ENCODE peak calls at places on chromosomes 5 and 9, in five cellular contexts. One of them, this sample, is unnamed. For H3K27me3, the result is how much of the 10 kb centered on the place peaks cover.

GRCh38 chr9:89549031-89549644 is 51.2 kb upstream of the SEMA4D start:
- DNase-seq in psoas muscle: peak
- DNase-seq in ovary: peak
- DNase-seq in fibroblast of lung: peak
- DNase-seq in adipocyte: peak
- DNase-seq in this sample: no peak

GRCh38 chr9:76338418-76338817 is 55.8 kb downstream of the RFK start:
- DNase-seq in fibroblast of lung: no peak
- DNase-seq in adipocyte: no peak
- DNase-seq in ovary: no peak
- DNase-seq in psoas muscle: no peak
- DNase-seq in this sample: no peak

GRCh38 chr5:170861855-170862766 is at the start of gene RANBP17:
- DNase-seq in fibroblast of lung: peak
- DNase-seq in adipocyte: peak
- DNase-seq in ovary: peak
- DNase-seq in psoas muscle: peak
- DNase-seq in this sample: no peak

GRCh38 chr9:10000669-10001068 is 612.1 kb downstream of the PTPRD start:
- DNase-seq in adipocyte: no peak
- DNase-seq in psoas muscle: no peak
- DNase-seq in fibroblast of lung: no peak
- DNase-seq in ovary: no peak
- DNase-seq in this sample: no peak

GRCh38 chr5:81450940-81451339 is 57.0 kb upstream of the ACOT12 start:
- DNase-seq in ovary: no peak
- DNase-seq in psoas muscle: no peak
- DNase-seq in fibroblast of lung: peak
- DNase-seq in adipocyte: no peak
- DNase-seq in this sample: no peak

GRCh38 chr5:72441861-72442540 is 65.2 kb downstream of the ZNF366 start:
- DNase-seq in fibroblast of lung: peak
- DNase-seq in psoas muscle: no peak
- DNase-seq in adipocyte: peak
- DNase-seq in ovary: no peak
- DNase-seq in this sample: peak

GRCh38 chr9:86613943-86614342 is 259.7 kb upstream of the TUT7 start:
- DNase-seq in ovary: no peak
- DNase-seq in psoas muscle: no peak
- DNase-seq in adipocyte: no peak
- DNase-seq in fibroblast of lung: no peak
- DNase-seq in this sample: no peak

GRCh38 chr5:151897896-151898295 is 26.8 kb downstream of the GLRA1 start:
- DNase-seq in ovary: no peak
- DNase-seq in psoas muscle: no peak
- DNase-seq in fibroblast of lung: no peak
- DNase-seq in adipocyte: no peak
- DNase-seq in this sample: no peak

GRCh38 chr9:20315672-20316071 is 306.6 kb downstream of the MLLT3 start:
- DNase-seq in adipocyte: peak
- DNase-seq in fibroblast of lung: peak
- DNase-seq in ovary: no peak
- DNase-seq in psoas muscle: no peak
- DNase-seq in this sample: no peak

GRCh38 chr5:73297430-73297829 is 124.4 kb downstream of the TMEM174 start:
- DNase-seq in ovary: no peak
- DNase-seq in adipocyte: no peak
- DNase-seq in psoas muscle: no peak
- DNase-seq in fibroblast of lung: no peak
- DNase-seq in this sample: no peak

GRCh38 chr5:135185461-135186075 is 151.5 kb upstream of the PITX1 start:
- DNase-seq in psoas muscle: no peak
- DNase-seq in adipocyte: peak
- DNase-seq in ovary: no peak
- DNase-seq in fibroblast of lung: peak
- DNase-seq in this sample: no peak

GRCh38 chr9:114097613-114098020 is 1.5 kb downstream of the KIF12 start:
- DNase-seq in psoas muscle: no peak
- DNase-seq in adipocyte: no peak
- DNase-seq in ovary: peak
- DNase-seq in fibroblast of lung: peak
- DNase-seq in this sample: no peak

GRCh38 chr5:91266184-91266705 is 116.9 kb downstream of the ARRDC3 start:
- DNase-seq in ovary: no peak
- DNase-seq in adipocyte: peak
- DNase-seq in fibroblast of lung: peak
- DNase-seq in psoas muscle: no peak
- DNase-seq in this sample: no peak

GRCh38 chr9:131140550-131140949 is 15.2 kb downstream of the NUP214 start:
- DNase-seq in ovary: no peak
- DNase-seq in adipocyte: no peak
- DNase-seq in fibroblast of lung: no peak
- DNase-seq in psoas muscle: no peak
- DNase-seq in this sample: no peak

GRCh38 chr5:78534148-78535009 is 114.2 kb downstream of the LHFPL2 start:
- DNase-seq in ovary: no peak
- DNase-seq in adipocyte: peak
- DNase-seq in fibroblast of lung: peak
- DNase-seq in psoas muscle: peak
- DNase-seq in this sample: no peak

GRCh38 chr5:37248387-37248969 is 698 bp downstream of the CPLANE1 start:
- DNase-seq in adipocyte: peak
- DNase-seq in fibroblast of lung: peak
- DNase-seq in psoas muscle: no peak
- DNase-seq in ovary: no peak
- DNase-seq in this sample: no peak

GRCh38 chr5:165863267-165863666 is 2357.8 kb downstream of the MAT2B start:
- DNase-seq in adipocyte: no peak
- DNase-seq in ovary: no peak
- DNase-seq in psoas muscle: no peak
- DNase-seq in fibroblast of lung: no peak
- DNase-seq in this sample: no peak

GRCh38 chr5:103218164-103218563 is 40.4 kb upstream of the MACIR start:
- DNase-seq in psoas muscle: no peak
- DNase-seq in ovary: no peak
- DNase-seq in adipocyte: peak
- DNase-seq in fibroblast of lung: peak
- DNase-seq in this sample: peak

GRCh38 chr5:149265559-149265958 is 6.1 kb upstream of the AFAP1L1 start:
- DNase-seq in ovary: no peak
- DNase-seq in psoas muscle: no peak
- DNase-seq in fibroblast of lung: peak
- DNase-seq in adipocyte: peak
- DNase-seq in this sample: no peak

GRCh38 chr5:163248333-163248732 is 189.1 kb upstream of the CCNG1 start:
- DNase-seq in ovary: no peak
- DNase-seq in adipocyte: no peak
- DNase-seq in psoas muscle: no peak
- DNase-seq in fibroblast of lung: peak
- DNase-seq in this sample: no peak

GRCh38 chr9:122133263-122133983 is 26.2 kb downstream of the NDUFA8 start:
- DNase-seq in fibroblast of lung: no peak
- DNase-seq in ovary: no peak
- DNase-seq in adipocyte: no peak
- DNase-seq in psoas muscle: peak
- DNase-seq in this sample: no peak

GRCh38 chr5:35030426-35030825 is 17.3 kb downstream of the AGXT2 start:
- DNase-seq in fibroblast of lung: no peak
- DNase-seq in adipocyte: no peak
- DNase-seq in psoas muscle: no peak
- DNase-seq in ovary: no peak
- DNase-seq in this sample: no peak

GRCh38 chr5:162248107-162248713 is 180.6 kb downstream of the GABRG2 start:
- DNase-seq in psoas muscle: no peak
- DNase-seq in ovary: no peak
- DNase-seq in fibroblast of lung: no peak
- DNase-seq in adipocyte: no peak
- DNase-seq in this sample: no peak

GRCh38 chr9:107784235-107784958 is 294.8 kb upstream of the KLF4 start:
- DNase-seq in psoas muscle: peak
- DNase-seq in fibroblast of lung: peak
- DNase-seq in ovary: peak
- DNase-seq in adipocyte: peak
- DNase-seq in this sample: no peak

DNA sequence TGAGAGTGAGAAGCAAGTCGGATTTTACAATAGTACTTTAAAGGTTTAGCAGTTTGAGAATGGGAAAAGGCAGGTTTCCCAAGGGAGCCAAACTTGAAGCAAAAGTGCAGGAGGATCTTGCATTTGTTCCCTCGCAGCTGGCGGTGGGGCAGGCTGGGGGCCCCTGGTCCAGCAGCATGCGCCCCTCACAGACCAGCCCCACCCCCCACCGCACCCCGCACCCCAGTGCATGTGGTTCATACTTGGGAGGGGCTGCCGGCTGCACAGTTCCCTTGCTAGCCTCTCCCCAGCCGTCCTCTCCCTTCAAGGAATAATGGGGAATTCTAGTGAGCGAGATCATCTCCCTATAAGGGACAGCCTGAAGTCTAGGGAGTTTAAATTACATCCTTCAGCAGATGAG is 273.1 kb upstream of the IRX2 start:
- DNase-seq in psoas muscle: no peak
- DNase-seq in ovary: no peak
- DNase-seq in adipocyte: no peak
- DNase-seq in fibroblast of lung: no peak
- DNase-seq in this sample: no peak
- H3K27me3 ChIP-seq in psoas muscle: under half
- H3K27me3 ChIP-seq in ovary: under half
- H3K27me3 ChIP-seq in adipocyte: under half
- H3K27me3 ChIP-seq in fibroblast of lung: under half
- H3K27me3 ChIP-seq in this sample: under half

DNA sequence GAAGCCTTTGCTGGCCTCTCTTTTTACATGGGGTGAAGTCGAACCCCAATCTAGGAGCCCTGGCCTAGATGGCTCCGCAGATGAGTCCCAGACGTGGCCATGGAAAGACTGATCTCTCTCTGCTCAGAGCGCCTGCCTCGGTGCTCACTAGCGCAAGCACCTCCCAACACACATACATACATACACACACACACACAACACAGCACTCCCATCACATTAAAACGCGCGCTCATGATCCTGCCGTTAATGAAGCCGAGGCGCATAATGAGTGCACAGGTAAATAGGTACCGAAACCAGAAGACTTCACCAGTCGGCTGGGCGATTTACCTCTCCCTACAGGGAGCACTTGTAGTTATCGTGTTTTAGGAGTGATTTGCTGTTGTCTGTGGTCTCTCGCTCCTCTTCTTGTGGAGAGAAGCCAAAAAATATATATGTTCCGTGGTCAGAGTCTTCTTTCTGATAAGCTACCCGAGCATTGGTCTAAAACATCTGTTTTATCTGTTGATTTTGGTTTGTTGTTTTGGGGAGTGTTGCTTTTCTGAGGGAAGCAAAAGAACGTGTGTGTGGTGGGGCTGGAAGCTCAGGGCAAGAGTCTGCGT is 207.7 kb downstream of the MEF2C start:
- DNase-seq in psoas muscle: no peak
- DNase-seq in fibroblast of lung: peak
- DNase-seq in adipocyte: no peak
- DNase-seq in ovary: no peak
- DNase-seq in this sample: no peak
- H3K27me3 ChIP-seq in psoas muscle: half or more
- H3K27me3 ChIP-seq in fibroblast of lung: half or more
- H3K27me3 ChIP-seq in adipocyte: half or more
- H3K27me3 ChIP-seq in ovary: under half
- H3K27me3 ChIP-seq in this sample: half or more

GRCh38 chr5:125041798-125042197 is 295.4 kb upstream of the ZNF608 start:
- DNase-seq in psoas muscle: no peak
- DNase-seq in fibroblast of lung: no peak
- DNase-seq in ovary: no peak
- DNase-seq in adipocyte: no peak
- DNase-seq in this sample: no peak
- H3K27me3 ChIP-seq in psoas muscle: under half
- H3K27me3 ChIP-seq in fibroblast of lung: under half
- H3K27me3 ChIP-seq in ovary: under half
- H3K27me3 ChIP-seq in adipocyte: under half
- H3K27me3 ChIP-seq in this sample: under half

GRCh38 chr9:97501177-97501971 is at the start of gene TMOD1:
- DNase-seq in psoas muscle: peak
- DNase-seq in ovary: peak
- DNase-seq in adipocyte: peak
- DNase-seq in fibroblast of lung: peak
- DNase-seq in this sample: no peak
- H3K27me3 ChIP-seq in psoas muscle: under half
- H3K27me3 ChIP-seq in ovary: under half
- H3K27me3 ChIP-seq in adipocyte: under half
- H3K27me3 ChIP-seq in fibroblast of lung: under half
- H3K27me3 ChIP-seq in this sample: under half

GRCh38 chr5:143016777-143017374 is 246.7 kb downstream of the ARHGAP26 start:
- DNase-seq in adipocyte: peak
- DNase-seq in psoas muscle: no peak
- DNase-seq in fibroblast of lung: peak
- DNase-seq in ovary: no peak
- DNase-seq in this sample: no peak
- H3K27me3 ChIP-seq in adipocyte: under half
- H3K27me3 ChIP-seq in psoas muscle: under half
- H3K27me3 ChIP-seq in fibroblast of lung: under half
- H3K27me3 ChIP-seq in ovary: under half
- H3K27me3 ChIP-seq in this sample: under half

This sample was measured in kidney epithelial cell.